ENCODE peak calls at places on chromosome 11, in five cellular contexts. One of them, this sample, is unnamed.

GRCh38 chr11:131985769-131986393 is 615.5 kb downstream of the NTM start:
- DNase-seq in activated T-cell treated with anti-CD3 and anti-CD28 coated beads, Interleukin-2, amount 50 U/mL, for 72 hours: no peak
- DNase-seq in HFFc6: no peak
- DNase-seq in Kasumi-1: no peak
- DNase-seq in Peyer's patch: no peak
- DNase-seq in this sample: no peak

GRCh38 chr11:99257131-99257530 is 236.4 kb downstream of the CNTN5 start:
- DNase-seq in Peyer's patch: no peak
- DNase-seq in Kasumi-1: no peak
- DNase-seq in activated T-cell treated with anti-CD3 and anti-CD28 coated beads, Interleukin-2, amount 50 U/mL, for 72 hours: no peak
- DNase-seq in HFFc6: no peak
- DNase-seq in this sample: no peak

GRCh38 chr11:70527046-70527395 is 128.7 kb downstream of the CTTN start:
- DNase-seq in Peyer's patch: no peak
- DNase-seq in activated T-cell treated with anti-CD3 and anti-CD28 coated beads, Interleukin-2, amount 50 U/mL, for 72 hours: no peak
- DNase-seq in Kasumi-1: no peak
- DNase-seq in HFFc6: no peak
- DNase-seq in this sample: no peak

GRCh38 chr11:119724956-119725355 is 4.0 kb downstream of the NECTIN1 start:
- DNase-seq in Kasumi-1: no peak
- DNase-seq in HFFc6: no peak
- DNase-seq in Peyer's patch: no peak
- DNase-seq in activated T-cell treated with anti-CD3 and anti-CD28 coated beads, Interleukin-2, amount 50 U/mL, for 72 hours: no peak
- DNase-seq in this sample: no peak

GRCh38 chr11:114483929-114484328 is 44.7 kb downstream of the REXO2 start:
- DNase-seq in HFFc6: no peak
- DNase-seq in Kasumi-1: no peak
- DNase-seq in activated T-cell treated with anti-CD3 and anti-CD28 coated beads, Interleukin-2, amount 50 U/mL, for 72 hours: no peak
- DNase-seq in Peyer's patch: no peak
- DNase-seq in this sample: no peak

GRCh38 chr11:67611165-67611564 is 4.4 kb downstream of the NDUFV1 start:
- DNase-seq in HFFc6: no peak
- DNase-seq in Peyer's patch: no peak
- DNase-seq in Kasumi-1: no peak
- DNase-seq in activated T-cell treated with anti-CD3 and anti-CD28 coated beads, Interleukin-2, amount 50 U/mL, for 72 hours: no peak
- DNase-seq in this sample: no peak

GRCh38 chr11:12403995-12404345 is 26.6 kb downstream of the PARVA start:
- DNase-seq in Kasumi-1: no peak
- DNase-seq in activated T-cell treated with anti-CD3 and anti-CD28 coated beads, Interleukin-2, amount 50 U/mL, for 72 hours: no peak
- DNase-seq in Peyer's patch: no peak
- DNase-seq in HFFc6: no peak
- DNase-seq in this sample: no peak

GRCh38 chr11:117818036-117818858 is 6.3 kb downstream of the FXYD2 start:
- DNase-seq in Peyer's patch: no peak
- DNase-seq in activated T-cell treated with anti-CD3 and anti-CD28 coated beads, Interleukin-2, amount 50 U/mL, for 72 hours: peak
- DNase-seq in HFFc6: no peak
- DNase-seq in Kasumi-1: no peak
- DNase-seq in this sample: peak

GRCh38 chr11:61602775-61603569 is 22.1 kb upstream of the SYT7 start:
- DNase-seq in Kasumi-1: no peak
- DNase-seq in Peyer's patch: no peak
- DNase-seq in HFFc6: peak
- DNase-seq in activated T-cell treated with anti-CD3 and anti-CD28 coated beads, Interleukin-2, amount 50 U/mL, for 72 hours: no peak
- DNase-seq in this sample: no peak

GRCh38 chr11:64745523-64746328 is 1.8 kb upstream of the RASGRP2 start:
- DNase-seq in Peyer's patch: peak
- DNase-seq in HFFc6: no peak
- DNase-seq in activated T-cell treated with anti-CD3 and anti-CD28 coated beads, Interleukin-2, amount 50 U/mL, for 72 hours: peak
- DNase-seq in Kasumi-1: peak
- DNase-seq in this sample: peak

GRCh38 chr11:103528596-103528995 is 419.4 kb downstream of the DYNC2H1 start:
- DNase-seq in activated T-cell treated with anti-CD3 and anti-CD28 coated beads, Interleukin-2, amount 50 U/mL, for 72 hours: no peak
- DNase-seq in HFFc6: no peak
- DNase-seq in Kasumi-1: no peak
- DNase-seq in Peyer's patch: no peak
- DNase-seq in this sample: no peak

GRCh38 chr11:73330569-73331093 is 22.6 kb downstream of the ARHGEF17 start:
- DNase-seq in Peyer's patch: no peak
- DNase-seq in activated T-cell treated with anti-CD3 and anti-CD28 coated beads, Interleukin-2, amount 50 U/mL, for 72 hours: no peak
- DNase-seq in HFFc6: peak
- DNase-seq in Kasumi-1: no peak
- DNase-seq in this sample: no peak

GRCh38 chr11:118659314-118659939 is 20.0 kb downstream of the TREH start:
- DNase-seq in Peyer's patch: peak
- DNase-seq in HFFc6: peak
- DNase-seq in activated T-cell treated with anti-CD3 and anti-CD28 coated beads, Interleukin-2, amount 50 U/mL, for 72 hours: peak
- DNase-seq in Kasumi-1: peak
- DNase-seq in this sample: peak

GRCh38 chr11:41943671-41944070 is 484.2 kb upstream of the LRRC4C start:
- DNase-seq in Peyer's patch: no peak
- DNase-seq in Kasumi-1: no peak
- DNase-seq in activated T-cell treated with anti-CD3 and anti-CD28 coated beads, Interleukin-2, amount 50 U/mL, for 72 hours: no peak
- DNase-seq in HFFc6: no peak
- DNase-seq in this sample: no peak

GRCh38 chr11:88101881-88102594 is 73.2 kb downstream of the RAB38 start:
- DNase-seq in activated T-cell treated with anti-CD3 and anti-CD28 coated beads, Interleukin-2, amount 50 U/mL, for 72 hours: no peak
- DNase-seq in Peyer's patch: no peak
- DNase-seq in HFFc6: no peak
- DNase-seq in Kasumi-1: no peak
- DNase-seq in this sample: no peak

GRCh38 chr11:90113541-90113940 is 20.9 kb upstream of the NAALAD2 start:
- DNase-seq in Kasumi-1: peak
- DNase-seq in activated T-cell treated with anti-CD3 and anti-CD28 coated beads, Interleukin-2, amount 50 U/mL, for 72 hours: no peak
- DNase-seq in Peyer's patch: no peak
- DNase-seq in HFFc6: no peak
- DNase-seq in this sample: no peak

This sample was measured in activated CD4-positive, alpha-beta T cell treated with anti-CD3 and anti-CD28 coated beads for 48 hours.